ENCODE peak calls at places on chromosome 20, in ten cellular contexts. One of them, this sample, is unnamed.

GRCh38 chr20:47546184-47547033 is 44.7 kb downstream of the NCOA3 start:
- DNase-seq in EH: peak
- DNase-seq in germinal center: no peak
- DNase-seq in MCF 10A: no peak
- DNase-seq in fibroblast of lung: peak
- DNase-seq in neural crest cell: no peak
- DNase-seq in DMS153: no peak
- DNase-seq in stimulated activated CD4-positive, alpha-beta T cell treated with anti-CD3 and anti-CD28 coated beads, Interleukin-15, amount 100 ng/mL, for 1 hour: no peak
- DNase-seq in islet precursor cell: no peak
- DNase-seq in stimulated activated naive CD8-positive, alpha-beta T cell treated with anti-CD3 and anti-CD28 coated beads, Interleukin-15, amount 100 ng/mL, for 72 hours: no peak
- DNase-seq in this sample: no peak

GRCh38 chr20:1187605-1188171 is 2.9 kb upstream of the TMEM74B start:
- DNase-seq in islet precursor cell: no peak
- DNase-seq in germinal center: no peak
- DNase-seq in stimulated activated naive CD8-positive, alpha-beta T cell treated with anti-CD3 and anti-CD28 coated beads, Interleukin-15, amount 100 ng/mL, for 72 hours: no peak
- DNase-seq in MCF 10A: no peak
- DNase-seq in fibroblast of lung: no peak
- DNase-seq in DMS153: no peak
- DNase-seq in EH: no peak
- DNase-seq in stimulated activated CD4-positive, alpha-beta T cell treated with anti-CD3 and anti-CD28 coated beads, Interleukin-15, amount 100 ng/mL, for 1 hour: no peak
- DNase-seq in neural crest cell: no peak
- DNase-seq in this sample: no peak

GRCh38 chr20:57024849-57025248 is 241.6 kb downstream of the BMP7 start:
- DNase-seq in germinal center: no peak
- DNase-seq in EH: peak
- DNase-seq in MCF 10A: no peak
- DNase-seq in stimulated activated naive CD8-positive, alpha-beta T cell treated with anti-CD3 and anti-CD28 coated beads, Interleukin-15, amount 100 ng/mL, for 72 hours: no peak
- DNase-seq in DMS153: no peak
- DNase-seq in fibroblast of lung: no peak
- DNase-seq in islet precursor cell: no peak
- DNase-seq in neural crest cell: no peak
- DNase-seq in stimulated activated CD4-positive, alpha-beta T cell treated with anti-CD3 and anti-CD28 coated beads, Interleukin-15, amount 100 ng/mL, for 1 hour: no peak
- DNase-seq in this sample: no peak

GRCh38 chr20:37123441-37123840 is 27.6 kb upstream of the RBL1 start:
- DNase-seq in MCF 10A: no peak
- DNase-seq in fibroblast of lung: no peak
- DNase-seq in islet precursor cell: no peak
- DNase-seq in germinal center: no peak
- DNase-seq in neural crest cell: no peak
- DNase-seq in stimulated activated CD4-positive, alpha-beta T cell treated with anti-CD3 and anti-CD28 coated beads, Interleukin-15, amount 100 ng/mL, for 1 hour: no peak
- DNase-seq in DMS153: no peak
- DNase-seq in EH: no peak
- DNase-seq in stimulated activated naive CD8-positive, alpha-beta T cell treated with anti-CD3 and anti-CD28 coated beads, Interleukin-15, amount 100 ng/mL, for 72 hours: no peak
- DNase-seq in this sample: no peak

GRCh38 chr20:35886537-35886936 is 67.8 kb downstream of the SCAND1 start:
- DNase-seq in DMS153: no peak
- DNase-seq in stimulated activated naive CD8-positive, alpha-beta T cell treated with anti-CD3 and anti-CD28 coated beads, Interleukin-15, amount 100 ng/mL, for 72 hours: no peak
- DNase-seq in fibroblast of lung: no peak
- DNase-seq in germinal center: no peak
- DNase-seq in neural crest cell: no peak
- DNase-seq in stimulated activated CD4-positive, alpha-beta T cell treated with anti-CD3 and anti-CD28 coated beads, Interleukin-15, amount 100 ng/mL, for 1 hour: no peak
- DNase-seq in EH: peak
- DNase-seq in MCF 10A: no peak
- DNase-seq in islet precursor cell: peak
- DNase-seq in this sample: no peak

GRCh38 chr20:59428441-59429205 is 128.2 kb downstream of the EDN3 start:
- DNase-seq in DMS153: no peak
- DNase-seq in neural crest cell: no peak
- DNase-seq in MCF 10A: no peak
- DNase-seq in stimulated activated naive CD8-positive, alpha-beta T cell treated with anti-CD3 and anti-CD28 coated beads, Interleukin-15, amount 100 ng/mL, for 72 hours: no peak
- DNase-seq in stimulated activated CD4-positive, alpha-beta T cell treated with anti-CD3 and anti-CD28 coated beads, Interleukin-15, amount 100 ng/mL, for 1 hour: no peak
- DNase-seq in germinal center: peak
- DNase-seq in EH: no peak
- DNase-seq in islet precursor cell: no peak
- DNase-seq in fibroblast of lung: no peak
- DNase-seq in this sample: no peak

GRCh38 chr20:4065405-4065841 is 50.1 kb upstream of the RNF24 start:
- DNase-seq in stimulated activated CD4-positive, alpha-beta T cell treated with anti-CD3 and anti-CD28 coated beads, Interleukin-15, amount 100 ng/mL, for 1 hour: no peak
- DNase-seq in EH: peak
- DNase-seq in DMS153: no peak
- DNase-seq in fibroblast of lung: peak
- DNase-seq in MCF 10A: peak
- DNase-seq in islet precursor cell: no peak
- DNase-seq in stimulated activated naive CD8-positive, alpha-beta T cell treated with anti-CD3 and anti-CD28 coated beads, Interleukin-15, amount 100 ng/mL, for 72 hours: no peak
- DNase-seq in germinal center: no peak
- DNase-seq in neural crest cell: no peak
- DNase-seq in this sample: peak

GRCh38 chr20:5531318-5532081 is 214.7 kb upstream of the PROKR2 start:
- DNase-seq in stimulated activated naive CD8-positive, alpha-beta T cell treated with anti-CD3 and anti-CD28 coated beads, Interleukin-15, amount 100 ng/mL, for 72 hours: no peak
- DNase-seq in fibroblast of lung: peak
- DNase-seq in islet precursor cell: no peak
- DNase-seq in germinal center: no peak
- DNase-seq in MCF 10A: peak
- DNase-seq in EH: peak
- DNase-seq in neural crest cell: no peak
- DNase-seq in DMS153: no peak
- DNase-seq in stimulated activated CD4-positive, alpha-beta T cell treated with anti-CD3 and anti-CD28 coated beads, Interleukin-15, amount 100 ng/mL, for 1 hour: no peak
- DNase-seq in this sample: no peak

GRCh38 chr20:23826541-23827018 is at the start of gene CST2:
- DNase-seq in fibroblast of lung: no peak
- DNase-seq in germinal center: no peak
- DNase-seq in islet precursor cell: peak
- DNase-seq in MCF 10A: no peak
- DNase-seq in stimulated activated naive CD8-positive, alpha-beta T cell treated with anti-CD3 and anti-CD28 coated beads, Interleukin-15, amount 100 ng/mL, for 72 hours: no peak
- DNase-seq in DMS153: no peak
- DNase-seq in EH: peak
- DNase-seq in stimulated activated CD4-positive, alpha-beta T cell treated with anti-CD3 and anti-CD28 coated beads, Interleukin-15, amount 100 ng/mL, for 1 hour: no peak
- DNase-seq in neural crest cell: no peak
- DNase-seq in this sample: no peak

GRCh38 chr20:38883081-38883980 is 42.9 kb upstream of the FAM83D start:
- DNase-seq in MCF 10A: peak
- DNase-seq in stimulated activated naive CD8-positive, alpha-beta T cell treated with anti-CD3 and anti-CD28 coated beads, Interleukin-15, amount 100 ng/mL, for 72 hours: no peak
- DNase-seq in EH: peak
- DNase-seq in DMS153: no peak
- DNase-seq in stimulated activated CD4-positive, alpha-beta T cell treated with anti-CD3 and anti-CD28 coated beads, Interleukin-15, amount 100 ng/mL, for 1 hour: no peak
- DNase-seq in fibroblast of lung: no peak
- DNase-seq in neural crest cell: no peak
- DNase-seq in germinal center: no peak
- DNase-seq in islet precursor cell: no peak
- DNase-seq in this sample: no peak

GRCh38 chr20:15289337-15289736 is 951.9 kb upstream of the FLRT3 start:
- DNase-seq in fibroblast of lung: no peak
- DNase-seq in islet precursor cell: no peak
- DNase-seq in stimulated activated CD4-positive, alpha-beta T cell treated with anti-CD3 and anti-CD28 coated beads, Interleukin-15, amount 100 ng/mL, for 1 hour: no peak
- DNase-seq in stimulated activated naive CD8-positive, alpha-beta T cell treated with anti-CD3 and anti-CD28 coated beads, Interleukin-15, amount 100 ng/mL, for 72 hours: no peak
- DNase-seq in germinal center: no peak
- DNase-seq in MCF 10A: no peak
- DNase-seq in DMS153: no peak
- DNase-seq in EH: no peak
- DNase-seq in neural crest cell: no peak
- DNase-seq in this sample: no peak

GRCh38 chr20:16215056-16215455 is 358.2 kb downstream of the KIF16B start:
- DNase-seq in stimulated activated CD4-positive, alpha-beta T cell treated with anti-CD3 and anti-CD28 coated beads, Interleukin-15, amount 100 ng/mL, for 1 hour: no peak
- DNase-seq in fibroblast of lung: no peak
- DNase-seq in germinal center: no peak
- DNase-seq in neural crest cell: no peak
- DNase-seq in islet precursor cell: no peak
- DNase-seq in MCF 10A: no peak
- DNase-seq in DMS153: no peak
- DNase-seq in stimulated activated naive CD8-positive, alpha-beta T cell treated with anti-CD3 and anti-CD28 coated beads, Interleukin-15, amount 100 ng/mL, for 72 hours: no peak
- DNase-seq in EH: no peak
- DNase-seq in this sample: no peak

GRCh38 chr20:57392512-57393271 is 1.5 kb downstream of the RBM38 start:
- DNase-seq in DMS153: no peak
- DNase-seq in islet precursor cell: no peak
- DNase-seq in fibroblast of lung: no peak
- DNase-seq in germinal center: peak
- DNase-seq in stimulated activated naive CD8-positive, alpha-beta T cell treated with anti-CD3 and anti-CD28 coated beads, Interleukin-15, amount 100 ng/mL, for 72 hours: peak
- DNase-seq in EH: no peak
- DNase-seq in MCF 10A: no peak
- DNase-seq in neural crest cell: no peak
- DNase-seq in stimulated activated CD4-positive, alpha-beta T cell treated with anti-CD3 and anti-CD28 coated beads, Interleukin-15, amount 100 ng/mL, for 1 hour: peak
- DNase-seq in this sample: no peak